ENCODE peak calls at places on chromosomes 7 and 10, in five cellular contexts. P, M, U, V and G are unnamed samples. For H3K27me3 and H3K4me1, the result is how much of the 10 kb centered on the place peaks cover.

GRCh38 chr10:61918140-61918539 is 16.6 kb downstream of the ARID5B start:
- DNase-seq in M (no peak), V (no peak), P (no peak), U (no peak), G (no peak)

GRCh38 chr7:139422126-139422525 is 61.3 kb downstream of the KLRG2 start:
- DNase-seq in P (no peak), U (no peak), M (no peak), V (no peak), G (no peak)

GRCh38 chr7:155356323-155357105 is 58.8 kb downstream of the INSIG1 start:
- DNase-seq in M (no peak), P (no peak), U (peak), V (no peak), G (no peak)

GRCh38 chr10:133614830-133615580 is 11.6 kb downstream of the FRG2B start:
- DNase-seq in P (no peak), U (peak), M (no peak), V (no peak), G (no peak)

GRCh38 chr10:58661336-58661735 is 148.7 kb downstream of the BICC1 start:
- DNase-seq in M (no peak), P (no peak), V (no peak), U (no peak), G (no peak)

GRCh38 chr7:131605280-131605878 is 49.0 kb upstream of the PODXL start:
- DNase-seq in P (no peak), U (no peak), M (no peak), V (no peak), G (no peak)

GRCh38 chr10:92076722-92077121 is 153.2 kb downstream of the BTAF1 start:
- DNase-seq in P (no peak), M (no peak), U (no peak), V (no peak), G (no peak)

GRCh38 chr7:48526375-48526732 is 355.1 kb downstream of the ABCA13 start:
- DNase-seq in U (no peak), V (no peak), P (no peak), M (no peak), G (no peak)

GRCh38 chr7:568031-568680 is 48.5 kb upstream of the PDGFA start:
- DNase-seq in M (no peak), U (no peak), P (no peak), V (no peak), G (no peak)

GRCh38 chr7:76000566-76000965 is 6.2 kb upstream of the TMEM120A start:
- DNase-seq in M (no peak), U (no peak), P (no peak), V (no peak), G (no peak)

GRCh38 chr10:72011016-72011415 is 46.8 kb downstream of the CHST3 start:
- DNase-seq in M (no peak), V (no peak), U (no peak), P (no peak), G (no peak)

GRCh38 chr10:55374917-55375316 is 573.9 kb upstream of the PCDH15 start:
- DNase-seq in M (no peak), P (no peak), V (no peak), U (no peak), G (no peak)

GRCh38 chr7:75756340-75757297 is 15.4 kb downstream of the CCL26 start:
- DNase-seq in P (no peak), V (no peak), M (peak), U (no peak), G (no peak)

GRCh38 chr7:47518827-47519226 is 63.1 kb downstream of the TNS3 start:
- DNase-seq in P (no peak), V (no peak), U (no peak), M (peak), G (no peak)

GRCh38 chr7:47327698-47328391 is 254.1 kb downstream of the TNS3 start:
- DNase-seq in U (peak), M (peak), V (no peak), P (peak), G (peak)

GRCh38 chr7:136925556-136925955 is 57.1 kb downstream of the CHRM2 start:
- DNase-seq in U (no peak), M (no peak), V (no peak), P (no peak), G (no peak)

GRCh38 chr10:43083764-43084163 is 6.9 kb downstream of the RET start:
- DNase-seq in V (no peak), U (no peak), P (no peak), M (no peak), G (no peak)

GRCh38 chr10:77004917-77005564 is 632.6 kb downstream of the KCNMA1 start:
- DNase-seq in V (no peak), U (no peak), P (peak), M (peak), G (no peak)

GRCh38 chr7:4715385-4715770 is 33.3 kb downstream of the FOXK1 start:
- DNase-seq in M (peak), V (no peak), U (no peak), P (peak), G (no peak)

GRCh38 chr10:130160775-130161174 is 24.6 kb downstream of the GLRX3 start:
- DNase-seq in V (no peak), P (no peak), M (no peak), U (no peak), G (no peak)

GRCh38 chr7:16849295-16850148 is 32.3 kb downstream of the AGR3 start:
- DNase-seq in M (no peak), U (no peak), P (no peak), V (no peak), G (no peak)

GRCh38 chr7:119397156-119397555 is 875.8 kb upstream of the KCND2 start:
- DNase-seq in P (no peak), V (no peak), M (no peak), U (no peak), G (no peak)

GRCh38 chr7:155198901-155199845 is 98.5 kb upstream of the INSIG1 start:
- DNase-seq in V (no peak), P (no peak), M (no peak), U (no peak), G (no peak)

GRCh38 chr10:45514283-45515270 is 140.6 kb downstream of the ALOX5 start:
- DNase-seq in U (no peak), P (peak), M (no peak), V (no peak), G (no peak)

GRCh38 chr10:28719789-28720436 is 42.6 kb downstream of the BAMBI start:
- DNase-seq in V (no peak), P (no peak), U (no peak), M (no peak), G (no peak)

GRCh38 chr7:118330373-118330772 is 105.9 kb downstream of the ANKRD7 start:
- DNase-seq in P (no peak), V (no peak), M (no peak), U (no peak), G (no peak)

GRCh38 chr7:116871061-116871700 is 8.8 kb downstream of the CAPZA2 start:
- DNase-seq in V (no peak), P (no peak), U (no peak), M (no peak), G (no peak)

GRCh38 chr10:125257521-125258105 is 97.2 kb upstream of the CTBP2 start:
- DNase-seq in P (no peak), U (no peak), M (no peak), V (no peak), G (no peak)

GRCh38 chr7:18295781-18296417 is 199.7 kb upstream of the HDAC9 start:
- DNase-seq in U (no peak), V (no peak), M (no peak), P (no peak), G (no peak)

GRCh38 chr10:133592716-133593115 is 27.3 kb upstream of the SYCE1 start:
- DNase-seq in V (no peak), M (no peak), P (no peak), U (no peak), G (no peak)

GRCh38 chr10:79244841-79245504 is 102.3 kb upstream of the PPIF start:
- DNase-seq in P (no peak), U (no peak), V (no peak), M (no peak), G (no peak)

GRCh38 chr10:23412223-23412622 is 26.7 kb upstream of the OTUD1 start:
- DNase-seq in P (no peak), M (peak), V (no peak), U (no peak), G (no peak)

GRCh38 chr7:132430863-132431822 is 145.1 kb downstream of the PLXNA4 start:
- DNase-seq in P (no peak), V (no peak), M (peak), U (no peak), G (no peak)

GRCh38 chr7:150778014-150778737 is 22.0 kb downstream of the TMEM176B start:
- DNase-seq in P (no peak), V (no peak), M (no peak), U (no peak), G (no peak)

DNA sequence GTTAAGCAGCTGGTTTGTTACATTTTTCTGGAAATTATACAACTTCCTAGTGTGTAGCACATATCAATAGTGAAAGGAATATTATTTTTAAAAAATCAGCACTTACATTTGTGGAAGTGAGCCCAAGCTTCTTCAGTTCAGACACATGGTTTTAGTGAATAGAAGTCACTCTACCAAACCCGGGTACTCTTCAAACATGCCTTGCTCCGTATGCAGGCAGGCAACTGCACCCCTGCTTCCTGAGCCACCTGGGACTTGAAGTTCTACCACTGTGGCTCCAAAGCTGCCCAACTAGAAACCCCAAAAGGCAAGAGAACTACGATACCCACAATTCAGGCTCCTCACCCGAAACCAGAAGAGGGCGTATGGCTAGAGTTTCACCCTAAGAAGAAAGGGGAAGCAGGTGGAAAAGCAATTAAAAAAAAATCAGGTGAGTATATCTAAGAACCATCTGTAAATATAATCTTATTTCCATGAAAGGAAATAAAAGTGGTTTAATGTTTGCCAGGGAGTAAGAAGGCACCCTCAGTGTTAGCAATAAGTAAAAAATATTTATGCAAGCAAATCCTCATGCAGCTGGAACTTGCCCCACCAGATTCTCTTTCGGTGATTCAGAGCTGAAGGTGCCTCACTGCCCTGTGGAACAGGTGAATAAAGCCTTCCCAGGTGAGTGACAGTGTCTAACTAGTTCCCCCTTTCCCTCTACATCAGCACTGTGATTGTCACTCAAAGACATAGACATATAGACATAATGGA is at the start of gene MACC1:
- DNase-seq in P (peak), V (peak), M (peak), U (peak), G (peak)
- TF ChIP-seq POLR2A in P (no peak), V (peak), M (no peak), U (peak), G (no peak)

GRCh38 chr10:75439811-75440210 is 8.4 kb downstream of the LRMDA start:
- DNase-seq in P (no peak), M (no peak), V (no peak), U (no peak), G (no peak)
- H3K27me3 ChIP-seq in P (under half), M (under half), V (under half), U (under half), G (under half)

DNA sequence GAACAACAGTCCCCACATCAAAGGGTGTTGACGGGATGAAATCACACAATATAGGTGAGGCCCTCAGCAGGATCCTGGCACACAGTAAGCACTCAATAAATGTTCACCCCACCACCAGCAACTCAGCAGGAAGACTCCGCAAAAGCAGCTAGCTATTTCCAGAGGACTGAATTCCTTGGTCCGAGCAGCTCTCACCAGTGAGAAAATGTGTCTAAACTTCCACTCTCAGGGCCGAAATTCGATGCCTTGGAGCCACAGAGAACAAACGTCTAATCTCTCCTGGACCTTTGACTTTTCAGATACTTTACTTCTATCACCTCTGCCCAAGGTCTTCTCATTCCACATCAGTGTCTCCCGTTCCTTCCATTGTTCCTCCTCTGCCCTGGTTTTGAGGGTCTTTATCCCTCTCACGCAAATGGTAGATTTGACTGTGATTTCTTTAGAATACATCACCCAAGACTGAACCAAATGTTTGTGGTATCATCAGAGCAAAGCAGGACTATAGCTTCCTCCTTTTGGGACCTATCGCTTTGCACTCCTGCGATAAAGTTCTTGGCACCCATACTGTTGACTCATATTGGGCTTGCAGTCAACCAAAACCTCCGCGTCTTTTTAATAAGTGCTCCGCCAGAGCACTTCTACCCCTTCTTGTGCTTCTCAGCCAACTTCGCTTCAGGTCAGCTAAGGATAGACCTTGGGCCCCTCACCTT is 903 bp upstream of the NT5C2 start:
- DNase-seq in U (peak), M (peak), P (peak), V (no peak), G (no peak)
- H3K4me1 ChIP-seq in U (under half), M (under half), P (under half), V (under half), G (under half)

DNA sequence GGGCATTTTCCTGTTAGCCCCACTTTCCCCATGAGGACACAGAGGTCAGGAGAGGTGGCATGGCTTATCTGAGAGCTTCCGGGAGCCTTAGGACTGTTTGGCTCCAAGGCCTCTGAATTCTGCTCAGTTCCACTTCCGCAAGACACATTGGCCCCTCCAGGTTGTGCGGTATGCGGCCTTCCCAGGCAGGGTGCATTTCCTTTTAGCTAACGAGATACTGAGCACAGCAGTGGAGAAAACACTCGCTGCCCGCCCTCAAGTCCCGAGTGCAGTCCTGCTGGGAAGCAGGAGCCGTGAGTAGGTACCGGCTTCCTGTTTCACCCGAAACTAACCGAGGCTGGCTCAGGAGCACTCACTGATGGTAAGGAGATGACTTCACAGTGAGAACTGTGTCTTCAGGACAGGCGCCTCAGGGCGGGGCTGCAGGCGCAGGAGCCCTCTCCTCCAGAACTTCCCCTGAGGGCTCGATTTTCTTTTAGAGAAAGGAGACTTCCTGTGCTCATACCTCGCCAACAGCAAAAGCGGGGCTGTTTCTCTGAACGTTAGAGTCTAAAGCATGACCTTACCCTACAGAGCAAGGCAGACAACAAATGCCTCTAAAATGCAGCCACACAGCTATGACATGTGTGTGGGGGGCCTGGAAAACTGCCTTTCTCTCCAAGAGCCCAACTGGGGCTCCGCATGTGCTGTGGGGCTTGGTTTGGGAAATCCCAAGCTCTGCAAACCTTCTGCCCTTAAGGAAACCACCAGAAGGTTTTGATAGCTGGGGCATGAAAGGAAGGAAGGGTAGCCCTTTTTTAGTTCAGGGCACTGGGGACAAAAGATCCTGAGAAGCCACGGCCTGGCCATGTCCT is 25.9 kb downstream of the RGS10 start:
- DNase-seq in M (peak), U (no peak), V (no peak), P (no peak), G (no peak)
- TF ChIP-seq POLR2A in M (no peak), U (no peak), V (no peak), P (no peak), G (no peak)

GRCh38 chr7:153518201-153518984 is 533.8 kb upstream of the DPP6 start:
- DNase-seq in V (no peak), U (no peak), P (no peak), M (no peak), G (peak)

GRCh38 chr7:153522261-153522660 is 529.9 kb upstream of the DPP6 start:
- DNase-seq in V (no peak), P (no peak), M (no peak), U (no peak), G (no peak)

GRCh38 chr7:153521370-153521769 is 530.8 kb upstream of the DPP6 start:
- DNase-seq in U (no peak), M (no peak), V (no peak), P (no peak), G (no peak)

GRCh38 chr7:153524070-153524601 is 528.1 kb upstream of the DPP6 start:
- DNase-seq in M (no peak), U (no peak), P (no peak), V (no peak), G (peak)

GRCh38 chr7:153523320-153524015 is 528.7 kb upstream of the DPP6 start:
- DNase-seq in P (no peak), U (no peak), M (no peak), V (no peak), G (peak)
- H3K27me3 ChIP-seq in P (under half), U (under half), M (under half), V (under half), G (under half)

GRCh38 chr7:7210475-7211237 is 28.3 kb downstream of the C1GALT1 start:
- DNase-seq in P (no peak), V (no peak), U (no peak), M (no peak), G (no peak)
- H3K4me1 ChIP-seq in P (under half), V (under half), U (under half), M (under half), G (under half)

DNA sequence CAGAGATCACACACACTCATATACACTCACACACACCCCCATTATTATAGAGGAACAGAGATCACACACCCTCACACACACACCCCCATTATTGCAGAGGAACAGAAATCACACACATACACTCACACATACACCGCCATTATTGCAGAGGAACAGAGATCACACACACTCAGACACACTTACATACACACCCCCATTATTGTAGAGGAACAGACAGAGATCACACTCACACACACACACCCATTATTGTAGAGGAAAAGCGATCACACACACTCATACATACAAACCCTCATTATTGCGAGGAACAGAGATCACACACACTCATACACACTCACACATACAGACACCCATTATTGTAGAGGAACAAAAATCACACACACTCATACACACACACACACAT is 239.0 kb downstream of the BUB3 start:
- DNase-seq in M (no peak), U (no peak), V (no peak), P (no peak), G (no peak)
- TF ChIP-seq POLR2A in M (no peak), U (no peak), V (no peak), P (no peak), G (no peak)

GRCh38 chr7:28629216-28629848 is 217.0 kb downstream of the CREB5 start:
- DNase-seq in U (no peak), M (no peak), V (no peak), P (no peak), G (no peak)

GRCh38 chr7:28627263-28627653 is 214.9 kb downstream of the CREB5 start:
- DNase-seq in V (no peak), P (no peak), U (no peak), M (no peak), G (no peak)

GRCh38 chr7:28627869-28628268 is 215.6 kb downstream of the CREB5 start:
- DNase-seq in U (no peak), P (no peak), V (no peak), M (no peak), G (no peak)

GRCh38 chr7:28631995-28632394 is 219.7 kb downstream of the CREB5 start:
- DNase-seq in P (no peak), V (no peak), M (no peak), U (no peak), G (no peak)

GRCh38 chr7:28630350-28630749 is 218.0 kb downstream of the CREB5 start:
- DNase-seq in V (no peak), P (no peak), U (no peak), M (no peak), G (no peak)
- H3K27me3 ChIP-seq in V (under half), P (under half), U (under half), M (under half), G (under half)

GRCh38 chr10:68103237-68103866 is 5.9 kb upstream of the MYPN start:
- DNase-seq in M (no peak), P (no peak), U (no peak), V (no peak), G (no peak)
- H3K4me1 ChIP-seq in M (under half), P (under half), U (under half), V (under half), G (under half)